ENCODE peak calls at places on chromosomes 16 and 17, in nine cellular contexts. One of them, this sample, is unnamed.

GRCh38 chr17:51079049-51079448 is 41.6 kb downstream of the SPAG9 start:
- DNase-seq in testis: no peak
- DNase-seq in mucosa of descending colon: no peak
- DNase-seq in cardiac muscle cell: peak; percentile 26
- DNase-seq in H1: peak; percentile 2
- DNase-seq in psoas muscle: peak; percentile 58
- DNase-seq in heart right ventricle: no peak
- DNase-seq in neural progenitor cell: no peak
- DNase-seq in lower lobe of right lung: no peak
- DNase-seq in this sample: no peak

GRCh38 chr17:76686538-76687277 is 24.1 kb downstream of the MXRA7 start:
- DNase-seq in lower lobe of right lung: no peak
- DNase-seq in mucosa of descending colon: peak; percentile 40
- DNase-seq in neural progenitor cell: no peak
- DNase-seq in H1: no peak
- DNase-seq in testis: no peak
- DNase-seq in heart right ventricle: no peak
- DNase-seq in psoas muscle: no peak
- DNase-seq in cardiac muscle cell: no peak
- DNase-seq in this sample: no peak

GRCh38 chr16:86363057-86363490 is 147.3 kb upstream of the FOXF1 start:
- DNase-seq in heart right ventricle: no peak
- DNase-seq in neural progenitor cell: no peak
- DNase-seq in cardiac muscle cell: peak; percentile 95
- DNase-seq in lower lobe of right lung: no peak
- DNase-seq in testis: no peak
- DNase-seq in mucosa of descending colon: no peak
- DNase-seq in H1: no peak
- DNase-seq in psoas muscle: no peak
- DNase-seq in this sample: no peak

GRCh38 chr17:80843741-80844156 is 147.9 kb upstream of the CHMP6 start:
- DNase-seq in lower lobe of right lung: no peak
- DNase-seq in H1: no peak
- DNase-seq in mucosa of descending colon: no peak
- DNase-seq in psoas muscle: peak; percentile 59
- DNase-seq in neural progenitor cell: no peak
- DNase-seq in cardiac muscle cell: no peak
- DNase-seq in testis: no peak
- DNase-seq in heart right ventricle: no peak
- DNase-seq in this sample: no peak

GRCh38 chr17:8894673-8895578 is 27.5 kb upstream of the PIK3R6 start:
- DNase-seq in heart right ventricle: peak; percentile 61
- DNase-seq in neural progenitor cell: peak; percentile 75
- DNase-seq in cardiac muscle cell: peak; percentile 82
- DNase-seq in lower lobe of right lung: no peak
- DNase-seq in H1: peak; percentile 74
- DNase-seq in mucosa of descending colon: no peak
- DNase-seq in psoas muscle: no peak
- DNase-seq in testis: peak; percentile 81
- DNase-seq in this sample: peak; percentile 53

GRCh38 chr17:9837551-9838471 is 12.1 kb downstream of the GLP2R start:
- DNase-seq in H1: no peak
- DNase-seq in mucosa of descending colon: no peak
- DNase-seq in psoas muscle: peak; percentile 73
- DNase-seq in neural progenitor cell: no peak
- DNase-seq in heart right ventricle: peak; percentile 46
- DNase-seq in testis: peak; percentile 79
- DNase-seq in cardiac muscle cell: peak; percentile 97
- DNase-seq in lower lobe of right lung: no peak
- DNase-seq in this sample: no peak

GRCh38 chr17:9271989-9272388 is 250.7 kb downstream of the NTN1 start:
- DNase-seq in H1: no peak
- DNase-seq in lower lobe of right lung: no peak
- DNase-seq in testis: peak; percentile 18
- DNase-seq in psoas muscle: no peak
- DNase-seq in mucosa of descending colon: no peak
- DNase-seq in neural progenitor cell: no peak
- DNase-seq in heart right ventricle: no peak
- DNase-seq in cardiac muscle cell: no peak
- DNase-seq in this sample: no peak

GRCh38 chr16:24257965-24258364 is 1.8 kb downstream of the CACNG3 start:
- DNase-seq in heart right ventricle: no peak
- DNase-seq in psoas muscle: no peak
- DNase-seq in H1: no peak
- DNase-seq in cardiac muscle cell: peak; percentile 1
- DNase-seq in lower lobe of right lung: no peak
- DNase-seq in testis: no peak
- DNase-seq in mucosa of descending colon: no peak
- DNase-seq in neural progenitor cell: peak; percentile 4
- DNase-seq in this sample: no peak

GRCh38 chr17:4607773-4608187 is 23.5 kb downstream of the SMTNL2 start:
- DNase-seq in heart right ventricle: peak; percentile 82
- DNase-seq in mucosa of descending colon: no peak
- DNase-seq in H1: no peak
- DNase-seq in neural progenitor cell: no peak
- DNase-seq in cardiac muscle cell: peak; percentile 89
- DNase-seq in lower lobe of right lung: peak; percentile 75
- DNase-seq in psoas muscle: peak; percentile 81
- DNase-seq in testis: peak; percentile 94
- DNase-seq in this sample: no peak

GRCh38 chr16:15770107-15770506 is 86.7 kb downstream of the MYH11 start:
- DNase-seq in heart right ventricle: peak; percentile 68
- DNase-seq in testis: peak; percentile 72
- DNase-seq in psoas muscle: peak; percentile 39
- DNase-seq in lower lobe of right lung: no peak
- DNase-seq in cardiac muscle cell: peak; percentile 94
- DNase-seq in H1: no peak
- DNase-seq in mucosa of descending colon: no peak
- DNase-seq in neural progenitor cell: no peak
- DNase-seq in this sample: no peak

GRCh38 chr16:68384293-68385255 is 63.7 kb downstream of the SMPD3 start:
- DNase-seq in heart right ventricle: no peak
- DNase-seq in mucosa of descending colon: no peak
- DNase-seq in psoas muscle: no peak
- DNase-seq in H1: no peak
- DNase-seq in cardiac muscle cell: no peak
- DNase-seq in lower lobe of right lung: peak; percentile 26
- DNase-seq in neural progenitor cell: peak; percentile 51
- DNase-seq in testis: no peak
- DNase-seq in this sample: no peak

GRCh38 chr16:89194340-89195311 is 5.7 kb downstream of the SLC22A31 start:
- DNase-seq in cardiac muscle cell: no peak
- DNase-seq in neural progenitor cell: no peak
- DNase-seq in psoas muscle: peak; percentile 58
- DNase-seq in H1: peak; percentile 45
- DNase-seq in mucosa of descending colon: peak; percentile 54
- DNase-seq in heart right ventricle: no peak
- DNase-seq in lower lobe of right lung: peak; percentile 45
- DNase-seq in testis: no peak
- DNase-seq in this sample: peak; percentile 6

GRCh38 chr16:65572156-65572555 is 450.3 kb upstream of the CDH11 start:
- DNase-seq in testis: no peak
- DNase-seq in psoas muscle: no peak
- DNase-seq in lower lobe of right lung: no peak
- DNase-seq in H1: no peak
- DNase-seq in mucosa of descending colon: no peak
- DNase-seq in cardiac muscle cell: peak; percentile 74
- DNase-seq in heart right ventricle: no peak
- DNase-seq in neural progenitor cell: no peak
- DNase-seq in this sample: no peak

GRCh38 chr17:9217151-9218067 is 196.1 kb downstream of the NTN1 start:
- DNase-seq in H1: no peak
- DNase-seq in heart right ventricle: no peak
- DNase-seq in psoas muscle: no peak
- DNase-seq in lower lobe of right lung: no peak
- DNase-seq in mucosa of descending colon: peak; percentile 1
- DNase-seq in neural progenitor cell: no peak
- DNase-seq in cardiac muscle cell: peak; percentile 65
- DNase-seq in testis: no peak
- DNase-seq in this sample: no peak

GRCh38 chr16:82979406-82980111 is 352.8 kb downstream of the CDH13 start:
- DNase-seq in lower lobe of right lung: no peak
- DNase-seq in psoas muscle: no peak
- DNase-seq in H1: no peak
- DNase-seq in heart right ventricle: no peak
- DNase-seq in mucosa of descending colon: no peak
- DNase-seq in cardiac muscle cell: no peak
- DNase-seq in neural progenitor cell: no peak
- DNase-seq in testis: no peak
- DNase-seq in this sample: no peak

GRCh38 chr17:61770752-61771533 is 92.4 kb downstream of the BRIP1 start:
- DNase-seq in heart right ventricle: no peak
- DNase-seq in neural progenitor cell: no peak
- DNase-seq in psoas muscle: no peak
- DNase-seq in cardiac muscle cell: peak; percentile 31
- DNase-seq in lower lobe of right lung: no peak
- DNase-seq in H1: no peak
- DNase-seq in mucosa of descending colon: no peak
- DNase-seq in testis: no peak
- DNase-seq in this sample: no peak

GRCh38 chr17:9175700-9176467 is 154.6 kb downstream of the NTN1 start:
- DNase-seq in neural progenitor cell: no peak
- DNase-seq in heart right ventricle: no peak
- DNase-seq in mucosa of descending colon: no peak
- DNase-seq in cardiac muscle cell: no peak
- DNase-seq in H1: no peak
- DNase-seq in lower lobe of right lung: no peak
- DNase-seq in psoas muscle: no peak
- DNase-seq in testis: no peak
- DNase-seq in this sample: no peak

GRCh38 chr17:72734611-72735010 is 357.9 kb downstream of the SLC39A11 start:
- DNase-seq in lower lobe of right lung: no peak
- DNase-seq in testis: no peak
- DNase-seq in mucosa of descending colon: no peak
- DNase-seq in neural progenitor cell: no peak
- DNase-seq in psoas muscle: no peak
- DNase-seq in heart right ventricle: no peak
- DNase-seq in cardiac muscle cell: no peak
- DNase-seq in H1: no peak
- DNase-seq in this sample: no peak

GRCh38 chr17:67648032-67648761 is 69.5 kb upstream of the NOL11 start:
- DNase-seq in heart right ventricle: no peak
- DNase-seq in H1: no peak
- DNase-seq in cardiac muscle cell: no peak
- DNase-seq in testis: no peak
- DNase-seq in mucosa of descending colon: no peak
- DNase-seq in psoas muscle: no peak
- DNase-seq in lower lobe of right lung: no peak
- DNase-seq in neural progenitor cell: no peak
- DNase-seq in this sample: no peak

GRCh38 chr17:70332356-70332755 is 163.0 kb downstream of the KCNJ2 start:
- DNase-seq in psoas muscle: no peak
- DNase-seq in mucosa of descending colon: peak; percentile 47
- DNase-seq in lower lobe of right lung: no peak
- DNase-seq in H1: no peak
- DNase-seq in neural progenitor cell: no peak
- DNase-seq in cardiac muscle cell: no peak
- DNase-seq in heart right ventricle: no peak
- DNase-seq in testis: no peak
- DNase-seq in this sample: no peak

GRCh38 chr16:75038036-75038959 is 39.5 kb downstream of the ZNRF1 start:
- DNase-seq in mucosa of descending colon: no peak
- DNase-seq in cardiac muscle cell: peak; percentile 78
- DNase-seq in psoas muscle: no peak
- DNase-seq in lower lobe of right lung: no peak
- DNase-seq in H1: no peak
- DNase-seq in neural progenitor cell: no peak
- DNase-seq in testis: no peak
- DNase-seq in heart right ventricle: no peak
- DNase-seq in this sample: no peak

GRCh38 chr17:67528751-67529436 is 151.8 kb downstream of the PITPNC1 start:
- DNase-seq in cardiac muscle cell: peak; percentile 73
- DNase-seq in neural progenitor cell: peak; percentile 84
- DNase-seq in lower lobe of right lung: peak; percentile 77
- DNase-seq in H1: peak; percentile 67
- DNase-seq in mucosa of descending colon: peak; percentile 84
- DNase-seq in testis: peak; percentile 86
- DNase-seq in heart right ventricle: peak; percentile 74
- DNase-seq in psoas muscle: peak; percentile 83
- DNase-seq in this sample: no peak

GRCh38 chr17:19264681-19265080 is 27.5 kb downstream of the EPN2 start:
- DNase-seq in mucosa of descending colon: no peak
- DNase-seq in cardiac muscle cell: no peak
- DNase-seq in neural progenitor cell: no peak
- DNase-seq in heart right ventricle: no peak
- DNase-seq in psoas muscle: no peak
- DNase-seq in H1: no peak
- DNase-seq in lower lobe of right lung: no peak
- DNase-seq in testis: no peak
- DNase-seq in this sample: no peak

GRCh38 chr17:45234641-45235040 is 13.0 kb downstream of the FMNL1 start:
- DNase-seq in neural progenitor cell: peak; percentile 75
- DNase-seq in psoas muscle: no peak
- DNase-seq in mucosa of descending colon: no peak
- DNase-seq in cardiac muscle cell: no peak
- DNase-seq in lower lobe of right lung: no peak
- DNase-seq in H1: peak; percentile 73
- DNase-seq in heart right ventricle: no peak
- DNase-seq in testis: no peak
- DNase-seq in this sample: no peak
- TF ChIP-seq CTCF in neural progenitor cell: peak; percentile 62
- TF ChIP-seq CTCF in psoas muscle: no peak
- TF ChIP-seq CTCF in mucosa of descending colon: no peak
- TF ChIP-seq CTCF in cardiac muscle cell: peak; percentile 23
- TF ChIP-seq CTCF in lower lobe of right lung: peak; percentile 15
- TF ChIP-seq CTCF in H1: peak; percentile 96
- TF ChIP-seq CTCF in heart right ventricle: no peak
- TF ChIP-seq CTCF in testis: no peak
- TF ChIP-seq CTCF in this sample: peak; percentile 65

GRCh38 chr16:67204076-67204475 is 5.1 kb downstream of the ELMO3 start:
- DNase-seq in heart right ventricle: no peak
- DNase-seq in H1: no peak
- DNase-seq in cardiac muscle cell: no peak
- DNase-seq in psoas muscle: no peak
- DNase-seq in neural progenitor cell: no peak
- DNase-seq in mucosa of descending colon: no peak
- DNase-seq in lower lobe of right lung: no peak
- DNase-seq in testis: no peak
- DNase-seq in this sample: no peak
- H3K4me3 ChIP-seq in heart right ventricle: no peak overlapping the region
- H3K4me3 ChIP-seq in H1: no peak overlapping the region
- H3K4me3 ChIP-seq in cardiac muscle cell: no peak overlapping the region
- H3K4me3 ChIP-seq in psoas muscle: no peak overlapping the region
- H3K4me3 ChIP-seq in neural progenitor cell: no peak overlapping the region
- H3K4me3 ChIP-seq in mucosa of descending colon: no peak overlapping the region
- H3K4me3 ChIP-seq in lower lobe of right lung: no peak overlapping the region
- H3K4me3 ChIP-seq in testis: no peak overlapping the region
- H3K4me3 ChIP-seq in this sample: no peak overlapping the region

GRCh38 chr16:30355144-30355953 is at the start of gene CD2BP2:
- DNase-seq in heart right ventricle: peak; percentile 98
- DNase-seq in psoas muscle: peak; percentile 98
- DNase-seq in H1: peak; percentile 92
- DNase-seq in lower lobe of right lung: peak; percentile 97
- DNase-seq in testis: peak; percentile 97
- DNase-seq in neural progenitor cell: peak; percentile 99
- DNase-seq in cardiac muscle cell: peak; percentile 100
- DNase-seq in mucosa of descending colon: peak; percentile 98
- DNase-seq in this sample: peak; percentile 88
- H3K36me3 ChIP-seq in heart right ventricle: peaks cover 74% of the 10 kb centered on the region
- H3K36me3 ChIP-seq in psoas muscle: no peaks in the 10 kb centered on the region
- H3K36me3 ChIP-seq in H1: peaks cover 25% of the 10 kb centered on the region
- H3K36me3 ChIP-seq in lower lobe of right lung: peaks cover 67% of the 10 kb centered on the region
- H3K36me3 ChIP-seq in testis: no peaks in the 10 kb centered on the region
- H3K36me3 ChIP-seq in neural progenitor cell: no peaks in the 10 kb centered on the region
- H3K36me3 ChIP-seq in cardiac muscle cell: peaks cover 23% of the 10 kb centered on the region
- H3K36me3 ChIP-seq in mucosa of descending colon: peaks cover 6% of the 10 kb centered on the region
- H3K36me3 ChIP-seq in this sample: peaks cover 25% of the 10 kb centered on the region

GRCh38 chr16:73713817-73714495 is 582.7 kb upstream of the PSMD7 start:
- DNase-seq in heart right ventricle: peak; percentile 6
- DNase-seq in psoas muscle: no peak
- DNase-seq in testis: peak; percentile 55
- DNase-seq in mucosa of descending colon: no peak
- DNase-seq in H1: peak; percentile 78
- DNase-seq in lower lobe of right lung: no peak
- DNase-seq in cardiac muscle cell: peak; percentile 24
- DNase-seq in neural progenitor cell: peak; percentile 51
- DNase-seq in this sample: no peak
- TF ChIP-seq CTCF in heart right ventricle: no peak
- TF ChIP-seq CTCF in psoas muscle: peak; percentile 56
- TF ChIP-seq CTCF in testis: peak; percentile 34
- TF ChIP-seq CTCF in mucosa of descending colon: peak; percentile 12
- TF ChIP-seq CTCF in H1: peak; percentile 46
- TF ChIP-seq CTCF in lower lobe of right lung: peak; percentile 42
- TF ChIP-seq CTCF in cardiac muscle cell: peak; percentile 39
- TF ChIP-seq CTCF in neural progenitor cell: peak; percentile 65
- TF ChIP-seq CTCF in this sample: peak; percentile 32

This sample was measured in GM06990.